ENCODE peak calls at places on chromosomes 2 and 18, in eight cellular contexts. Z is mesendoderm; U is EL; C is NCI-H524 treated with DMSO at 0.1 percent for 48 hours; R is psoas muscle; V is activated CD4-positive, alpha-beta T cell treated with anti-CD3 and anti-CD28 coated beads, Interleukin-2, amount 50 U/mL, for 48 hours; Q is lower leg skin; B is stimulated activated CD4-positive, alpha-beta T cell treated with anti-CD3 and anti-CD28 coated beads, Interleukin-2, amount 100 ng/mL, for 4 hours. O is an unnamed sample.
A peak's percentile ranks its signal among the peaks of the same experiment; 100 is the strongest.

GRCh38 chr2:239770240-239770639 is 254.9 kb downstream of the NDUFA10 start:
- DNase-seq in Z (no peak), U (no peak), C (no peak), R (no peak), V (no peak), Q (no peak), B (no peak), O (no peak)

GRCh38 chr2:172834881-172835280 is 99.2 kb downstream of the RAPGEF4 start:
- DNase-seq in Z (peak; percentile 82), U (no peak), C (peak; percentile 92), R (no peak), V (no peak), Q (no peak), B (no peak), O (no peak)

GRCh38 chr2:216888086-216888485 is 28.2 kb upstream of the TNP1 start:
- DNase-seq in Z (no peak), U (no peak), C (no peak), R (peak; percentile 14), V (no peak), Q (no peak), B (no peak), O (no peak)

GRCh38 chr2:217614498-217614897 is 388.3 kb downstream of the TNS1 start:
- DNase-seq in Z (no peak), U (no peak), C (no peak), R (no peak), V (no peak), Q (no peak), B (no peak), O (no peak)

GRCh38 chr2:101361519-101361918 is 25.8 kb downstream of the CREG2 start:
- DNase-seq in Z (no peak), U (no peak), C (no peak), R (no peak), V (peak; percentile 8), Q (no peak), B (no peak), O (no peak)

GRCh38 chr18:31685097-31686082 is 1.0 kb upstream of the B4GALT6 start:
- DNase-seq in Z (peak; percentile 85), U (peak; percentile 22), C (no peak), R (peak; percentile 66), V (peak; percentile 50), Q (no peak), B (peak; percentile 30), O (peak; percentile 77)

GRCh38 chr18:79933765-79934164 is 17.7 kb downstream of the SLC66A2 start:
- DNase-seq in Z (peak; percentile 69), U (peak; percentile 80), C (no peak), R (no peak), V (no peak), Q (no peak), B (no peak), O (no peak)

GRCh38 chr2:54728669-54729120 is 5.2 kb downstream of the EML6 start:
- DNase-seq in Z (no peak), U (peak; percentile 92), C (no peak), R (no peak), V (no peak), Q (no peak), B (no peak), O (no peak)

GRCh38 chr2:177771191-177771590 is 301.4 kb downstream of the PDE11A start:
- DNase-seq in Z (peak; percentile 37), U (no peak), C (no peak), R (no peak), V (no peak), Q (no peak), B (no peak), O (no peak)

GRCh38 chr2:181616715-181617114 is 40.2 kb downstream of the CERKL start:
- DNase-seq in Z (no peak), U (no peak), C (no peak), R (no peak), V (no peak), Q (no peak), B (no peak), O (no peak)

GRCh38 chr18:50401888-50402287 is 27.0 kb downstream of the SKA1 start:
- DNase-seq in Z (peak; percentile 71), U (peak; percentile 18), C (no peak), R (peak; percentile 54), V (peak; percentile 19), Q (peak; percentile 24), B (no peak), O (no peak)

GRCh38 chr2:67277450-67277849 is 119.7 kb upstream of the ETAA1 start:
- DNase-seq in Z (peak; percentile 43), U (no peak), C (no peak), R (no peak), V (no peak), Q (no peak), B (no peak), O (no peak)

GRCh38 chr2:27212626-27213471 is 781 bp upstream of the SLC5A6 start:
- DNase-seq in Z (no peak), U (peak; percentile 8), C (no peak), R (no peak), V (peak; percentile 5), Q (no peak), B (no peak), O (no peak)

GRCh38 chr2:71923887-71924533 is 223.7 kb downstream of the CYP26B1 start:
- DNase-seq in Z (peak; percentile 92), U (peak; percentile 33), C (peak; percentile 23), R (peak; percentile 53), V (peak; percentile 58), Q (no peak), B (peak; percentile 29), O (peak; percentile 6)

GRCh38 chr18:51029694-51030536 is at the start of gene SMAD4:
- DNase-seq in Z (peak; percentile 98), U (peak; percentile 96), C (peak; percentile 61), R (peak; percentile 96), V (peak; percentile 99), Q (peak; percentile 96), B (peak; percentile 97), O (peak; percentile 97)

GRCh38 chr2:179543361-179543901 is 278.8 kb upstream of the SESTD1 start:
- DNase-seq in Z (no peak), U (peak; percentile 73), C (no peak), R (no peak), V (no peak), Q (no peak), B (no peak), O (no peak)

GRCh38 chr18:6406910-6407470 is 7.7 kb downstream of the L3MBTL4 start:
- DNase-seq in Z (no peak), U (no peak), C (no peak), R (no peak), V (no peak), Q (no peak), B (no peak), O (no peak)

GRCh38 chr2:14480120-14480519 is 152.4 kb upstream of the LRATD1 start:
- DNase-seq in Z (no peak), U (no peak), C (no peak), R (no peak), V (no peak), Q (no peak), B (no peak), O (no peak)

GRCh38 chr2:558302-558642 is 118.9 kb downstream of the TMEM18 start:
- DNase-seq in Z (no peak), U (no peak), C (no peak), R (no peak), V (no peak), Q (no peak), B (no peak), O (no peak)

GRCh38 chr18:43524260-43524659 is 247.0 kb upstream of the SYT4 start:
- DNase-seq in Z (no peak), U (no peak), C (no peak), R (no peak), V (no peak), Q (no peak), B (no peak), O (no peak)

GRCh38 chr2:75241696-75242095 is 42.4 kb upstream of the TACR1 start:
- DNase-seq in Z (peak; percentile 69), U (peak; percentile 25), C (no peak), R (no peak), V (no peak), Q (no peak), B (no peak), O (no peak)

GRCh38 chr2:217650229-217650628 is 352.6 kb downstream of the TNS1 start:
- DNase-seq in Z (peak; percentile 44), U (peak; percentile 25), C (no peak), R (no peak), V (no peak), Q (no peak), B (no peak), O (no peak)

GRCh38 chr2:131145040-131145439 is 39.9 kb downstream of the PLEKHB2 start:
- DNase-seq in Z (no peak), U (no peak), C (no peak), R (no peak), V (no peak), Q (no peak), B (no peak), O (no peak)

GRCh38 chr18:46587568-46587967 is 69.5 kb downstream of the LOXHD1 start:
- DNase-seq in Z (no peak), U (no peak), C (no peak), R (no peak), V (no peak), Q (no peak), B (no peak), O (no peak)

GRCh38 chr2:221272729-221273128 is 299.4 kb downstream of the EPHA4 start:
- DNase-seq in Z (no peak), U (no peak), C (no peak), R (no peak), V (no peak), Q (no peak), B (no peak), O (no peak)

GRCh38 chr2:176540995-176541394 is 271.8 kb downstream of the MTX2 start:
- DNase-seq in Z (no peak), U (no peak), C (no peak), R (no peak), V (no peak), Q (no peak), B (no peak), O (no peak)

GRCh38 chr2:675051-675450 is 2.2 kb downstream of the TMEM18 start:
- DNase-seq in Z (no peak), U (no peak), C (no peak), R (no peak), V (no peak), Q (no peak), B (no peak), O (no peak)

GRCh38 chr2:63590621-63591408 is 2.1 kb downstream of the MDH1 start:
- DNase-seq in Z (peak; percentile 53), U (peak; percentile 3), C (no peak), R (no peak), V (no peak), Q (no peak), B (no peak), O (no peak)

GRCh38 chr2:7242189-7242867 is 325.1 kb downstream of the RNF144A start:
- DNase-seq in Z (peak; percentile 23), U (no peak), C (no peak), R (no peak), V (no peak), Q (no peak), B (no peak), O (no peak)

GRCh38 chr18:46536215-46536874 is 120.7 kb downstream of the LOXHD1 start:
- DNase-seq in Z (peak; percentile 70), U (peak; percentile 35), C (no peak), R (no peak), V (no peak), Q (no peak), B (no peak), O (no peak)

GRCh38 chr2:69830045-69830905 is 815 bp downstream of the GMCL1 start:
- DNase-seq in Z (peak; percentile 46), U (peak; percentile 48), C (no peak), R (peak; percentile 30), V (peak; percentile 37), Q (peak; percentile 32), B (no peak), O (no peak)

O was measured in NCI-H1417 treated with DMSO at 0.1 percent for 48 hours.